ENCODE peak calls at places on chromosomes 2 and 18, in ten cellular contexts. P is NCI-H1105; Y is neural progenitor cell; T is activated CD4-positive, alpha-beta T cell treated with anti-CD3 and anti-CD28 coated beads, Interleukin-2, amount 50 U/mL, for 48 hours; X is activated CD8-positive, alpha-beta T cell treated with anti-CD3 and anti-CD28 coated beads for 36 hours; Z is glutamatergic neuron; O is ELF-1; D is HFF-Myc; M is activated T-cell treated with anti-CD3 and anti-CD28 coated beads for 24 hours; W is NCI-H1092 treated with DMSO at 0.1 percent for 48 hours. G is an unnamed sample.

GRCh38 chr2:85215074-85216050 is 82.2 kb downstream of the TCF7L1 start:
- DNase-seq in M (no peak), Z (no peak), P (no peak), Y (peak), W (peak), D (peak), X (no peak), O (peak), T (no peak), G (no peak)

GRCh38 chr2:237736783-237737182 is 61.8 kb upstream of the RBM44 start:
- DNase-seq in Y (no peak), D (no peak), P (no peak), T (no peak), W (no peak), O (no peak), M (no peak), Z (no peak), X (no peak), G (no peak)

GRCh38 chr2:97868986-97869721 is 126.6 kb downstream of the TMEM131 start:
- DNase-seq in O (peak), W (no peak), Y (no peak), D (peak), T (no peak), X (no peak), M (no peak), P (no peak), Z (no peak), G (no peak)

GRCh38 chr2:183172220-183172887 is 48.1 kb downstream of the NUP35 start:
- DNase-seq in M (no peak), X (no peak), Y (peak), Z (no peak), P (no peak), O (peak), T (no peak), W (no peak), D (no peak), G (no peak)

GRCh38 chr2:218067523-218067922 is 1.5 kb upstream of the RUFY4 start:
- DNase-seq in W (no peak), Y (no peak), T (no peak), M (no peak), O (no peak), Z (no peak), P (no peak), X (no peak), D (no peak), G (peak)

GRCh38 chr2:219095406-219095940 is 34.8 kb upstream of the IHH start:
- DNase-seq in W (no peak), D (no peak), Y (no peak), M (no peak), X (no peak), Z (no peak), T (no peak), O (no peak), P (no peak), G (no peak)

GRCh38 chr2:241820625-241821384 is 11.8 kb downstream of the NEU4 start:
- DNase-seq in X (no peak), P (no peak), T (no peak), O (no peak), Z (no peak), W (no peak), Y (no peak), D (no peak), M (no peak), G (no peak)

GRCh38 chr2:18704224-18704623 is 114.9 kb upstream of the NT5C1B start:
- DNase-seq in Y (no peak), O (no peak), P (no peak), M (no peak), X (no peak), T (no peak), D (no peak), Z (no peak), W (no peak), G (no peak)

GRCh38 chr2:222844323-222844722 is 16.5 kb upstream of the ACSL3 start:
- DNase-seq in T (no peak), W (no peak), Y (no peak), O (peak), M (no peak), X (no peak), Z (no peak), P (no peak), D (peak), G (no peak)

GRCh38 chr2:111642576-111643327 is 241.2 kb downstream of the ANAPC1 start:
- DNase-seq in Y (no peak), O (no peak), D (no peak), M (no peak), T (no peak), W (no peak), X (no peak), Z (no peak), P (no peak), G (no peak)

GRCh38 chr2:59282374-59283057 is 1041.4 kb upstream of the FANCL start:
- DNase-seq in X (no peak), O (no peak), T (no peak), P (no peak), M (no peak), Z (no peak), D (no peak), Y (no peak), W (no peak), G (no peak)

GRCh38 chr2:148614024-148614331 is 30.6 kb upstream of the EPC2 start:
- DNase-seq in Z (no peak), Y (peak), T (no peak), P (peak), O (peak), X (no peak), M (no peak), D (peak), W (no peak), G (no peak)

GRCh38 chr2:42722328-42723190 is 41.4 kb downstream of the OXER1 start:
- DNase-seq in Y (peak), D (peak), T (peak), Z (no peak), M (no peak), W (no peak), O (peak), X (peak), P (peak), G (peak)

GRCh38 chr18:68429111-68429510 is 285.8 kb downstream of the TMX3 start:
- DNase-seq in D (no peak), M (no peak), W (no peak), P (no peak), Y (no peak), Z (no peak), X (no peak), O (no peak), T (no peak), G (no peak)

GRCh38 chr2:221429741-221430491 is 142.2 kb downstream of the EPHA4 start:
- DNase-seq in P (peak), X (no peak), W (peak), M (no peak), Y (no peak), D (no peak), Z (no peak), T (no peak), O (no peak), G (no peak)

GRCh38 chr2:196137271-196137670 is 34.1 kb downstream of the STK17B start:
- DNase-seq in W (no peak), T (no peak), Y (no peak), X (no peak), P (no peak), M (no peak), D (no peak), Z (no peak), O (no peak), G (no peak)

GRCh38 chr2:222055328-222055727 is 243.5 kb downstream of the PAX3 start:
- DNase-seq in D (no peak), T (no peak), Z (no peak), W (no peak), P (no peak), O (peak), X (no peak), Y (peak), M (no peak), G (no peak)

GRCh38 chr18:23671564-23671963 is 8.9 kb upstream of the ANKRD29 start:
- DNase-seq in X (no peak), M (no peak), Z (no peak), D (no peak), P (no peak), W (no peak), Y (no peak), T (no peak), O (no peak), G (no peak)

GRCh38 chr2:216881411-216881810 is 21.5 kb upstream of the TNP1 start:
- DNase-seq in W (no peak), P (no peak), O (no peak), X (no peak), M (no peak), T (no peak), D (no peak), Z (no peak), Y (no peak), G (no peak)

GRCh38 chr18:76823574-76823973 is 1.2 kb downstream of the ZNF236 start:
- DNase-seq in X (no peak), D (no peak), P (no peak), Y (peak), O (peak), M (no peak), W (no peak), Z (peak), T (no peak), G (no peak)

GRCh38 chr2:206160807-206161179 is 1.1 kb downstream of the EEF1B2 start:
- DNase-seq in X (peak), W (no peak), Z (no peak), P (no peak), M (peak), D (no peak), O (no peak), T (no peak), Y (no peak), G (no peak)

GRCh38 chr2:186771850-186772463 is 77.0 kb downstream of the ZSWIM2 start:
- DNase-seq in Z (no peak), T (no peak), Y (no peak), P (no peak), W (no peak), X (no peak), M (no peak), D (no peak), O (peak), G (no peak)

GRCh38 chr2:28228419-28228995 is 164.2 kb upstream of the FOSL2 start:
- DNase-seq in X (no peak), W (no peak), D (peak), Y (no peak), Z (no peak), T (no peak), P (no peak), O (no peak), M (no peak), G (no peak)

GRCh38 chr2:24457730-24458129 is 33.3 kb upstream of the NCOA1 start:
- DNase-seq in W (no peak), T (no peak), O (no peak), Y (no peak), D (no peak), P (no peak), M (no peak), X (no peak), Z (no peak), G (no peak)

GRCh38 chr2:211455225-211455841 is 898.9 kb downstream of the CPS1 start:
- DNase-seq in O (peak), D (peak), W (peak), Y (peak), M (no peak), P (peak), T (peak), X (peak), Z (peak), G (peak)

GRCh38 chr2:12712871-12713270 is 3.9 kb upstream of the TRIB2 start:
- DNase-seq in T (no peak), D (no peak), Y (no peak), O (no peak), X (no peak), M (no peak), W (no peak), Z (no peak), P (no peak), G (no peak)

GRCh38 chr18:22032392-22032961 is 136.9 kb upstream of the GATA6 start:
- DNase-seq in Z (no peak), O (peak), M (no peak), P (no peak), T (no peak), X (no peak), D (peak), Y (peak), W (no peak), G (peak)

GRCh38 chr2:45774688-45775244 is 123.3 kb downstream of the PRKCE start:
- DNase-seq in T (no peak), X (no peak), O (no peak), Y (no peak), Z (no peak), W (no peak), D (no peak), M (no peak), P (no peak), G (no peak)

GRCh38 chr2:144430722-144431163 is 89.2 kb downstream of the ZEB2 start:
- DNase-seq in Y (no peak), M (no peak), T (no peak), X (peak), W (no peak), Z (no peak), O (peak), D (no peak), P (peak), G (no peak)

GRCh38 chr2:41152318-41152717 is 700.4 kb upstream of the SLC8A1 start:
- DNase-seq in O (no peak), Z (no peak), T (no peak), M (no peak), X (no peak), P (no peak), W (no peak), D (no peak), Y (no peak), G (no peak)

GRCh38 chr2:241855245-241855887 is 3.3 kb downstream of the PDCD1 start:
- DNase-seq in X (peak), M (no peak), Z (no peak), O (no peak), P (no peak), W (no peak), Y (no peak), T (no peak), D (no peak), G (no peak)

GRCh38 chr2:144201868-144202468 is 318.0 kb downstream of the ZEB2 start:
- DNase-seq in P (no peak), X (peak), D (peak), Z (no peak), O (no peak), W (no peak), T (no peak), M (no peak), Y (no peak), G (no peak)

GRCh38 chr2:121356058-121356640 is 71.1 kb upstream of the TFCP2L1 start:
- DNase-seq in T (no peak), O (peak), D (peak), Z (peak), X (peak), M (no peak), W (peak), Y (peak), P (peak), G (peak)

GRCh38 chr18:10670856-10671255 is 145.0 kb downstream of the NAPG start:
- DNase-seq in P (no peak), D (no peak), W (no peak), M (no peak), Z (no peak), X (no peak), T (no peak), Y (no peak), O (no peak), G (no peak)

GRCh38 chr2:119222863-119223520 is 642 bp upstream of the STEAP3 start:
- DNase-seq in T (no peak), O (no peak), Z (no peak), W (no peak), D (no peak), M (no peak), Y (no peak), X (no peak), P (no peak), G (no peak)